ENCODE peak calls at places on chromosome 3, in six cellular contexts. F is adipocyte; D is HCT116; G is A549; V is effector memory CD4-positive, alpha-beta T cell; R is NCI-H1105 treated with DMSO at 0.1 percent for 48 hours. I is an unnamed sample.

GRCh38 chr3:112199622-112200316 is 66.7 kb upstream of the GCSAM start:
- DNase-seq in V (no peak), G (peak), F (no peak), D (peak), R (no peak), I (no peak)

GRCh38 chr3:48038971-48039481 is 22.8 kb upstream of the MAP4 start:
- DNase-seq in F (peak), D (no peak), R (no peak), G (no peak), V (no peak), I (peak)

GRCh38 chr3:184472723-184473419 is 88.7 kb upstream of the EPHB3 start:
- DNase-seq in R (no peak), F (no peak), D (no peak), G (no peak), V (no peak), I (peak)

GRCh38 chr3:127053979-127054378 is 71.1 kb downstream of the PLXNA1 start:
- DNase-seq in D (no peak), R (no peak), V (no peak), G (no peak), F (no peak), I (no peak)

GRCh38 chr3:3705090-3705775 is 94.0 kb upstream of the LRRN1 start:
- DNase-seq in G (no peak), V (no peak), F (no peak), R (no peak), D (no peak), I (no peak)

GRCh38 chr3:126784254-126784653 is 80.2 kb downstream of the CHCHD6 start:
- DNase-seq in F (no peak), V (no peak), G (no peak), R (no peak), D (no peak), I (no peak)

GRCh38 chr3:125120370-125121122 is 64.7 kb upstream of the HEG1 start:
- DNase-seq in R (no peak), G (no peak), D (no peak), F (no peak), V (no peak), I (no peak)

GRCh38 chr3:109825971-109826810 is 488.8 kb upstream of the DPPA4 start:
- DNase-seq in F (no peak), R (no peak), D (no peak), G (no peak), V (no peak), I (no peak)

GRCh38 chr3:152550284-152550683 is 281.6 kb downstream of the MBNL1 start:
- DNase-seq in V (no peak), R (no peak), F (no peak), G (no peak), D (no peak), I (no peak)

GRCh38 chr3:61571516-61572336 is 10.4 kb downstream of the PTPRG start:
- DNase-seq in F (peak), D (no peak), R (no peak), G (no peak), V (no peak), I (peak)

I was measured in endothelial cell of umbilical vein.